ENCODE peak calls at places on chromosomes 5 and 9, in four cellular contexts. One of them, this sample, is unnamed.

GRCh38 chr9:18478517-18479361 is 4.8 kb downstream of the ADAMTSL1 start:
- DNase-seq in K562: no peak
- DNase-seq in GM12878: no peak
- DNase-seq in HL-60: no peak
- DNase-seq in this sample: no peak

GRCh38 chr9:91063471-91063870 is 261.9 kb downstream of the SYK start:
- DNase-seq in K562: no peak
- DNase-seq in GM12878: no peak
- DNase-seq in HL-60: no peak
- DNase-seq in this sample: no peak

GRCh38 chr5:143176048-143176447 is 227.4 kb downstream of the NR3C1 start:
- DNase-seq in K562: no peak
- DNase-seq in GM12878: no peak
- DNase-seq in HL-60: no peak
- DNase-seq in this sample: no peak

GRCh38 chr5:116088062-116088461 is 3.2 kb downstream of the COMMD10 start:
- DNase-seq in K562: no peak
- DNase-seq in GM12878: no peak
- DNase-seq in HL-60: no peak
- DNase-seq in this sample: no peak

GRCh38 chr9:108545446-108545845 is 310.3 kb downstream of the ACTL7B start:
- DNase-seq in K562: no peak
- DNase-seq in GM12878: no peak
- DNase-seq in HL-60: no peak
- DNase-seq in this sample: no peak

GRCh38 chr5:134051305-134051704 is 46.5 kb upstream of the VDAC1 start:
- DNase-seq in K562: no peak
- DNase-seq in GM12878: no peak
- DNase-seq in HL-60: no peak
- DNase-seq in this sample: no peak

GRCh38 chr5:94761786-94762185 is 143.3 kb downstream of the SLF1 start:
- DNase-seq in K562: no peak
- DNase-seq in GM12878: no peak
- DNase-seq in HL-60: no peak
- DNase-seq in this sample: no peak

GRCh38 chr5:60206234-60206633 is 312.7 kb upstream of the PDE4D start:
- DNase-seq in K562: no peak
- DNase-seq in GM12878: no peak
- DNase-seq in HL-60: no peak
- DNase-seq in this sample: no peak

GRCh38 chr5:33212900-33213299 is 227.9 kb upstream of the TARS1 start:
- DNase-seq in K562: no peak
- DNase-seq in GM12878: no peak
- DNase-seq in HL-60: no peak
- DNase-seq in this sample: no peak

GRCh38 chr9:117278656-117279055 is 136.2 kb downstream of the ASTN2 start:
- DNase-seq in K562: no peak
- DNase-seq in GM12878: no peak
- DNase-seq in HL-60: no peak
- DNase-seq in this sample: no peak

GRCh38 chr5:107673368-107674136 is 2.8 kb upstream of the EFNA5 start:
- DNase-seq in K562: peak; percentile 64
- DNase-seq in GM12878: peak; percentile 59
- DNase-seq in HL-60: peak; percentile 7
- DNase-seq in this sample: peak; percentile 60

DNA sequence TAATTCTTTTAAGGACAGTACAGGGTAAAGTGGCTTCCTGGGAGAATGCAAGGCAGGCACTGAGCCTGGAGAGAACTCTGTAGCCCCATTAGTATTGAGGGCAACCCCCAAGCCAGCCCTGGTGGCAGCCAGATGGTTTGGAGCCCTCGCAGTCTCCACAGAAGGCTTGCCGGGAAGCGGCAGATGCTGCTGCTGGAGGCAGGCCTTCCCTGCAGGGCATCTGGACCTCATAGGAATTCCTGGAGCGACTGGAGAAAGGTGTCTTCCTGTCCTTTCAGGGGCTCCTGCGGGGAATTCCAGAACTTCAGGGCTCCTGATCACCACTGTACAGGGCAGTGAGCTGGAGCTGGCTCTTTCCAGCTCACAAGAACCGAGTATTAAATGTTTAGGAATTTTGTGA is 167.5 kb downstream of the INSYN2B start:
- DNase-seq in K562: no peak
- DNase-seq in GM12878: no peak
- DNase-seq in HL-60: no peak
- DNase-seq in this sample: no peak
- TF ChIP-seq SPI1 in K562: no peak
- TF ChIP-seq SPI1 in GM12878: no peak
- TF ChIP-seq SPI1 in HL-60: no peak
- TF ChIP-seq SPI1 in this sample: no peak

DNA sequence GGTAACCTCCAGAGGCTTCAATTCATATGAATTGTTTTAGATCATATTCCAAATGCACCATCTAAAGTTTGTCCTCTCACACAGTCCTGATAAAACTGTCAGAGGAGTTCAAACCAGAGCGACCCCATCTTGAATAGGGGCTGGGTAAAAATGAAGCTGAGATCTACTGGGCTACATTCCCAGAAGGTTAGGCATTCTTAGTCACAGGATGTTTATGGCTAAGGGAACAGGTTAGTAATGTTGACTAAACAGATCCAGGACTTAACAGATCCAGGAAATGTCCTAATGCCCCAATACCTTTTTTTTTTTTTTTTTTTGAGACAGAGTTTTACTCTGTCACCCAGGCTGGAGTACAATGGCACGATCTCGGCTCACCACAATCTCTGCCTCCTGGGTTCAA is 192.6 kb upstream of the PRDM9 start:
- DNase-seq in K562: no peak
- DNase-seq in GM12878: no peak
- DNase-seq in HL-60: no peak
- DNase-seq in this sample: no peak
- TF ChIP-seq SPI1 in K562: no peak
- TF ChIP-seq SPI1 in GM12878: no peak
- TF ChIP-seq SPI1 in HL-60: no peak
- TF ChIP-seq SPI1 in this sample: no peak

DNA sequence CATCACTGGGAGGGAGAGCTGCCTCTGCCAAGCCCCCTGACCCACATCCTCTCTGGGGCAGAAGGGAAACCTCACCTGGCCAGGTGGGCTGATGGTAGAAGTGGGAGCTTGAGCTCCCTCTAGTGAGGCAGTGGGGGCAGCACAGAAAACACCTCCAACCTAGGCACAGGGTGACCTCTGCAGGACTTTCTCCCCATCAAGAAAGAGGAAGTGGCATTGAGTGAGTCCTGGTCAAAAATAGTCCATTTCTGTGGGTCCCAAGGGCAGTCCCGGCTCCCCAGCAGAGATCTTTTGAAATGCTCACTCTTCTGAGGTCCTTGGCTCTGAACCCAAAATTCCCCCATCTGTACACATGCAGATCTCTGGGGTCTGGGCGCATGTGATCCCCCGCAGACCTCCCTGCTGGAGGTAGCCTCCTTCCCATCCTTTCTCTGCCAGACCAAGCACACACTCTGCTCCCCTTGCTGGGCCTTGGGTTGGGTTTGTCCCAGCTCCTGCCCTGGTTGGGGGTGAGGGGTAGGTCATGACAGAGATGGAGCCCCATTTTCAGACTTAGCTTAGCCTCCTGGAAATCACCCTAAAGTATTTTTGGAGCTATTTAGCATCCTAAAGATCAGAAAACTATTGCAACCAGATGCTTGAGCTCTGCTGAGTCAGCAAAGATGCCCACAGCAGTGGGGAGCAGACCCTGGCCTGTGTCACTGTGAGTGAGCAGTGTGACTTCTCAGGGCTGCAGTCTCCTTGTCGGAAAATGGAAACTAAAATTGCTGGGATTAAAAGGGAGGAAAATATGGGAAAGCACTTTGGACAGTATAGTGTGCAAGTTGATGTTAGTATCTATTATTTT is 41.6 kb upstream of the LCP2 start:
- DNase-seq in K562: peak; percentile 46
- DNase-seq in GM12878: no peak
- DNase-seq in HL-60: no peak
- DNase-seq in this sample: peak; percentile 50
- TF ChIP-seq SPI1 in K562: peak; percentile 100
- TF ChIP-seq SPI1 in GM12878: peak; percentile 100
- TF ChIP-seq SPI1 in HL-60: peak; percentile 98
- TF ChIP-seq SPI1 in this sample: peak; percentile 99

GRCh38 chr9:133058051-133058450 is 3.7 kb upstream of the CEL start:
- DNase-seq in K562: no peak
- DNase-seq in GM12878: no peak
- DNase-seq in HL-60: no peak
- DNase-seq in this sample: no peak

GRCh38 chr9:133060417-133060841 is 1.4 kb upstream of the CEL start:
- DNase-seq in K562: peak; percentile 34
- DNase-seq in GM12878: no peak
- DNase-seq in HL-60: no peak
- DNase-seq in this sample: no peak

GRCh38 chr9:133057553-133057952 is 4.2 kb upstream of the CEL start:
- DNase-seq in K562: no peak
- DNase-seq in GM12878: no peak
- DNase-seq in HL-60: no peak
- DNase-seq in this sample: no peak

GRCh38 chr9:133058550-133059320 is 3.0 kb upstream of the CEL start:
- DNase-seq in K562: no peak
- DNase-seq in GM12878: peak; percentile 13
- DNase-seq in HL-60: no peak
- DNase-seq in this sample: peak; percentile 57

GRCh38 chr9:133059623-133060022 is 2.2 kb upstream of the CEL start:
- DNase-seq in K562: no peak
- DNase-seq in GM12878: no peak
- DNase-seq in HL-60: no peak
- DNase-seq in this sample: no peak
- TF ChIP-seq SPI1 in K562: no peak
- TF ChIP-seq SPI1 in GM12878: no peak
- TF ChIP-seq SPI1 in HL-60: no peak
- TF ChIP-seq SPI1 in this sample: no peak

GRCh38 chr5:111461261-111461671 is 51.1 kb downstream of the STARD4 start:
- DNase-seq in K562: no peak
- DNase-seq in GM12878: no peak
- DNase-seq in HL-60: no peak
- DNase-seq in this sample: no peak
- TF ChIP-seq SPI1 in K562: no peak
- TF ChIP-seq SPI1 in GM12878: no peak
- TF ChIP-seq SPI1 in HL-60: no peak
- TF ChIP-seq SPI1 in this sample: no peak

DNA sequence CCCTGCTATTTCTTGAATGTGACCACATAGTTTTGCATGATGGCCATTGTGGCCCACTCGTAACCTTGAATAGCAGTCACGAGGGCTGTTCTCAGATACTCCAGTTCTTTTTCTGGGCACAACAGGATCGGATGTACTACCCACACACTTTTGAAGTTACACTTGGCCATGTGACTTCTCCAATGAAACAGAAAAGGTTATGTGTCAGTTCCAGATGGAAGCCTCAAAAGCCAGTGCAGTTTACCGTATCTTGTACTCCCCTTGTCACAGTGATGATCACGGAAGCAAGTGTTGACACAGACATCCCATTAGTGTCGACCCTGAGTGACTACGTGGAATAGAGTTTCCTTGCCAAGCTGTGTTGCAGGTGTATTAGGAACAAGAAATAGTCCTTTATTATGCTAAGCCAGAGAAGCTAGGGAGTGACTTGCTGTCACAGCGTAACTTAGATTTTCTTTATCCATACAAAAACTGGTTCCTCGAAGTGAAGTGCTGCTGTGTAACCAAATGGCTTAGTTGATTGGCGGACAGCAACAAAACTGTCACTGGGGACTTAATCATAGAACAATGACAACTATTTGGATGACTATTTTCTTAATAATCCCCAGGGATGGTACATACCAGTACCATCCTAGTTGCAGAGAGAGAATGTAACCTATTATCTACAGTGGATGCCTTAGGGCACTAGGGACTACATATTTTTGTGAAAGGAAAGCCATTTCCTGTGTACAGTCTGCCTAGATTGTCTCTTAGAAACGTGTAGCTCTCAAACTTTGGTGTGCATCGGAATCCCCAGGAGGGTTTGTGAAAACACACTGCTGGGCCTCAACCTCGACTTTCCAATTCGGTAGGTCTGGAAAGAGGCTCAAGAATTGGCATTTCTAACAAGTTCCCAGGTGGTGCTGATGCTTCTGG is 90.1 kb upstream of the DMRT1 start:
- DNase-seq in K562: no peak
- DNase-seq in GM12878: no peak
- DNase-seq in HL-60: no peak
- DNase-seq in this sample: no peak
- TF ChIP-seq SPI1 in K562: no peak
- TF ChIP-seq SPI1 in GM12878: no peak
- TF ChIP-seq SPI1 in HL-60: no peak
- TF ChIP-seq SPI1 in this sample: no peak

DNA sequence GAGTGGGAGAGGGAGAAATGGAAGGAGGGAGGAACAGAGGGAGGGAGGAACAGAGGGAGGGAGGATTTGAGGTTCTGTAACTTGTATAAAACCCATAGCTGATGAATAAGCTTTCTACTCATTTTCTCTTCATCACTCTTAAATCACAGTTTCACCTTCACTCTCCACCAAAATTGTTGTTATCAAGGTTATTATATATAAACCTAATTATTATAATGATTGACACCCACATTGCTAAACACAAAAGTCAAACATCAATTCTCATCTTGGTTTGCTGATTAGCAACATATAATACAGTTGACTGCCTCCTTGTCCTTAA is 229.0 kb upstream of the PAPPA start:
- DNase-seq in K562: no peak
- DNase-seq in GM12878: no peak
- DNase-seq in HL-60: no peak
- DNase-seq in this sample: no peak
- TF ChIP-seq SPI1 in K562: no peak
- TF ChIP-seq SPI1 in GM12878: no peak
- TF ChIP-seq SPI1 in HL-60: no peak
- TF ChIP-seq SPI1 in this sample: no peak

DNA sequence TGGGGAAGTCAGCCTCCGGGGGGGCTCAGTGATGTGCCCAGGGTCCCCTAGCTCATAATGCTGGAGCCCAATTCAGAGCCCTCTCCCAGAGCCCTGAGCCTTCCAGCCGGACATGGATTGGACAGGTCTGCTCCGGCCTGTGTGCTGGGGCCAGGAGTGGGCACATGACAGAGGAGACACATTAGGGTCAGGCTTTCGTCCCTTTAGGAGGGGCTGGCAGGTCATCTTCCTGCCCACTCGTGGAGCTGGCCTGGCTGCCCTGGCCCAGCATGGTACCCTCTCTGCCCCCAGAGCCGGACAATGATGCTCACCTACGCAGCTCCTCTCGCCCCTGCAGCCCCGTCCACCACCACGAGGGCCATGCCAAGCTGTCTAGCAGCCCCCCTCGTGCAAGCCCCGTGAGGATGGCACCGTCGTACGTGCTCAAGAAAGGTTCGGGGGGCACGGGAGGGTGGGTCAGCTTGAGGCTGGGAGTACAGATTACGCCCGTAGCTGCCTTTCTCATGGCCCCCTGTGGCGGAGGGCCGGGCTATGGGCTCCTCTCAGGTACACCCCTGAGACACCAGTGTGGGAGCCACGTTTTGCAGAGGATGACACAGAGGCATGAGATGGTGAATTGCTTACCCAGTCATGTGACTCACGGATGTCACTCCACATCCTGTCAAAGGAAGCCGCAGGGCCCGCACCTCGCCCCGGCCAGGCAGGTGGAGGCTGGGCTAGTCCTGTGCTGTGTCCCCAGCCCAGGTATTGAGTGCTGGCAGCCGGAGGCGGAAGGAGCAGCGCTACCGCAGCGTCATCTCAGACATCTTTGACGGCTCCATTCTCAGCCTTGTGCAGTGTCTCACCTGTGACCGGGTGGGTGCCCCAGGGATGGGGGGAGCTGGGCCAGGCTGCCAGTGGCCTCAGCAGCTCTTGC is 33.6 kb downstream of the USP20 start:
- DNase-seq in K562: no peak
- DNase-seq in GM12878: no peak
- DNase-seq in HL-60: no peak
- DNase-seq in this sample: no peak
- TF ChIP-seq SPI1 in K562: no peak
- TF ChIP-seq SPI1 in GM12878: no peak
- TF ChIP-seq SPI1 in HL-60: no peak
- TF ChIP-seq SPI1 in this sample: no peak